ENCODE peak calls at places on chromosomes 3 and 15, in six cellular contexts. U is IMR-90, J is psoas muscle, L is PC-3, P is GM13976, Y is epithelial cell of proximal tubule. D is an unnamed sample.

GRCh38 chr3:194632211-194632982 is 822 bp downstream of the TMEM44 start:
- DNase-seq in L (peak), P (no peak), U (peak), Y (no peak), J (no peak), D (no peak)

GRCh38 chr3:155035553-155035952 is 44.6 kb upstream of the MME start:
- DNase-seq in Y (no peak), J (no peak), L (no peak), U (no peak), P (no peak), D (no peak)

GRCh38 chr3:79490165-79491028 is 277.4 kb downstream of the ROBO1 start:
- DNase-seq in U (peak), Y (no peak), J (peak), P (no peak), L (no peak), D (no peak)

GRCh38 chr3:38711321-38711720 is 61.8 kb upstream of the SCN5A start:
- DNase-seq in P (no peak), J (no peak), Y (no peak), U (peak), L (no peak), D (no peak)

GRCh38 chr3:94004301-94004910 is 24.0 kb downstream of the STX19 start:
- DNase-seq in J (no peak), L (peak), Y (no peak), U (peak), P (peak), D (peak)

GRCh38 chr3:159837725-159838124 is 150.9 kb upstream of the IL12A start:
- DNase-seq in L (no peak), Y (no peak), J (no peak), P (no peak), U (no peak), D (no peak)

GRCh38 chr3:122167630-122168029 is 15.8 kb upstream of the CASR start:
- DNase-seq in Y (no peak), P (no peak), L (no peak), J (no peak), U (no peak), D (no peak)

GRCh38 chr15:60299452-60300047 is 98.2 kb downstream of the ANXA2 start:
- DNase-seq in Y (no peak), P (no peak), L (peak), J (no peak), U (no peak), D (no peak)

GRCh38 chr3:107904536-107905066 is 186.2 kb downstream of the CD47 start:
- DNase-seq in Y (no peak), J (no peak), U (no peak), P (no peak), L (no peak), D (no peak)

GRCh38 chr3:111776844-111777483 is 82.1 kb upstream of the PHLDB2 start:
- DNase-seq in J (no peak), U (no peak), L (no peak), P (no peak), Y (no peak), D (no peak)

GRCh38 chr3:172465281-172465680 is 17.0 kb upstream of the GHSR start:
- DNase-seq in U (no peak), P (no peak), Y (no peak), L (no peak), J (no peak), D (no peak)

GRCh38 chr3:81684739-81685395 is 76.6 kb downstream of the GBE1 start:
- DNase-seq in J (no peak), P (no peak), U (peak), L (peak), Y (peak), D (peak)

GRCh38 chr3:19146685-19147650 is 1.3 kb upstream of the KCNH8 start:
- DNase-seq in J (peak), L (peak), P (peak), Y (no peak), U (peak), D (peak)

GRCh38 chr3:128287161-128287560 is 133.9 kb downstream of the EEFSEC start:
- DNase-seq in J (no peak), L (no peak), P (no peak), U (no peak), Y (no peak), D (no peak)

GRCh38 chr3:194322701-194323174 is 28.4 kb downstream of the CPN2 start:
- DNase-seq in P (no peak), L (peak), U (peak), J (peak), Y (no peak), D (peak)

GRCh38 chr3:42829083-42829627 is 19.9 kb downstream of the ACKR2 start:
- DNase-seq in J (no peak), Y (no peak), L (peak), P (no peak), U (no peak), D (no peak)

GRCh38 chr3:4852780-4853748 is 126.2 kb upstream of the BHLHE40 start:
- DNase-seq in U (no peak), P (no peak), J (no peak), Y (no peak), L (peak), D (no peak)

GRCh38 chr15:91258436-91258779 is 158.4 kb downstream of the SV2B start:
- DNase-seq in U (no peak), P (peak), J (no peak), L (no peak), Y (no peak), D (no peak)

GRCh38 chr15:29896062-29896461 is 73.8 kb upstream of the TJP1 start:
- DNase-seq in J (no peak), L (no peak), U (no peak), P (no peak), Y (no peak), D (no peak)

GRCh38 chr3:57949779-57950618 is 58.2 kb upstream of the FLNB start:
- DNase-seq in L (peak), J (peak), U (no peak), P (no peak), Y (peak), D (no peak)

GRCh38 chr3:119294889-119295769 is 946 bp downstream of the ARHGAP31 start:
- DNase-seq in J (no peak), L (peak), Y (no peak), P (peak), U (peak), D (no peak)

GRCh38 chr3:75042941-75043340 is 428.5 kb upstream of the CNTN3 start:
- DNase-seq in L (no peak), J (no peak), U (no peak), Y (no peak), P (no peak), D (no peak)

GRCh38 chr3:71602256-71602655 is 18.7 kb upstream of the FOXP1 start:
- DNase-seq in U (no peak), J (no peak), L (no peak), P (no peak), Y (peak), D (no peak)

GRCh38 chr15:67980171-67980570 is 73.9 kb upstream of the PIAS1 start:
- DNase-seq in Y (no peak), U (no peak), P (no peak), J (no peak), L (no peak), D (no peak)

GRCh38 chr15:39438795-39439577 is 141.9 kb upstream of the THBS1 start:
- DNase-seq in P (no peak), U (peak), J (no peak), L (peak), Y (no peak), D (no peak)
- TF ChIP-seq CTCF in P (no peak), U (peak), J (no peak), L (peak), Y (peak), D (peak)

DNA sequence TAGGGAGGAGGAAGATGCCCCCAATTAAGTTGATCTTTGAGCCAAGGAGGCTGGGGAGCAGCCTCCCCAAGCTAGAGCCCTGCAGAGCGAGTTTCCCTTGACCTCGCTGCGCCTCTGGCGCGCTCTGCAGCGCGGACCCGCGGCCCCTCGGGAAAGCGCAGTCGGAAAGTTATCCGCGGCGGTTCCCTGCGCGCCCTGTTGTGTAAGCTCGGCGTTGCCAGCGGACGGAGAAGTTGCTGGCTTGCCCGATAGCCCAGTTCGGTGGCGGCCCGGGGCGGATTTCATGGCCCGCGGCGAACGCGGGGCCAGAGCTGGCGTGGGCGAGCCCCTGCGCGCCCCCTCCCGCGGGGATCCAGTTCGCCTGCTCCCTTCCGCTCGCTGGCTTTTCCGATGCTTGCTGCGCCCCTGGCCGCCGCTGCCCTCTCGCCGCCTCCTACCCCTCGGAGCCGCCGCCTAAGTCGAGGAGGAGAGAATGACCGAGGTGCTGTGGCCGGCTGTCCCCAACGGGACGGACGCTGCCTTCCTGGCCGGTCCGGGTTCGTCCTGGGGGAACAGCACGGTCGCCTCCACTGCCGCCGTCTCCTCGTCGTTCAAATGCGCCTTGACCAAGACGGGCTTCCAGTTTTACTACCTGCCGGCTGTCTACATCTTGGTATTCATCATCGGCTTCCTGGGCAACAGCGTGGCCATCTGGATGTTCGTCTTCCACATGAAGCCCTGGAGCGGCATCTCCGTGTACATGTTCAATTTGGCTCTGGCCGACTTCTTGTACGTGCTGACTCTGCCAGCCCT is 576 bp downstream of the P2RY1 start:
- DNase-seq in L (peak), J (peak), U (peak), P (peak), Y (no peak), D (no peak)
- TF ChIP-seq CTCF in L (peak), J (peak), U (no peak), P (peak), Y (peak), D (peak)

GRCh38 chr3:104604326-104605010 is 762.2 kb upstream of the ALCAM start:
- DNase-seq in J (no peak), Y (no peak), U (peak), P (no peak), L (peak), D (no peak)
- TF ChIP-seq CTCF in J (no peak), Y (peak), U (peak), P (no peak), L (peak), D (peak)

GRCh38 chr15:25863067-25863967 is at the start of gene ATP10A:
- DNase-seq in J (peak), L (peak), P (no peak), U (peak), Y (no peak), D (no peak)

GRCh38 chr15:25860885-25861866 is 2.0 kb downstream of the ATP10A start:
- DNase-seq in L (no peak), J (no peak), P (no peak), U (no peak), Y (no peak), D (no peak)

GRCh38 chr15:25863968-25864580 is 947 bp upstream of the ATP10A start:
- DNase-seq in Y (no peak), P (no peak), U (no peak), J (no peak), L (no peak), D (no peak)

GRCh38 chr15:25862469-25863066 is 559 bp downstream of the ATP10A start:
- DNase-seq in J (no peak), U (no peak), Y (no peak), L (peak), P (no peak), D (no peak)

DNA sequence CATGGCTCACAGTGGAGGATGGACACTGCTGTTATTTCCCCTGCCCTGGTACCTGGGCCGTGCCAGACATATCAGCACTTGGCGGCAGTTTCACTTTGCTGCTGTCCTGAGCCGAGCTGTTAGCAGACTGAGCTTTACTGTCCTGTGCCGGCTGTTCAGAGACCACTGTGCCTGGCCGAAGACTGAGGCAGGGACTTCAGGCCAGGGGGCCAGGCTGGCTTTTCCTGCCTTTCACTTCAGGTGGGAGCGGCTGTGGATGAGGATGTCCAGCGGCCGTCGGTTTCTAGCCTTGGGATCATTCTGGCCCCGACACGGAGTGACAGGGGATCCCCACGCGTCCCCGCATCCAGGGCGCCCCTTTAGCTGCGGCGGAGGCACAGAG is 1.0 kb downstream of the ATP10A start:
- DNase-seq in U (peak), P (no peak), J (no peak), L (no peak), Y (no peak), D (no peak)
- TF ChIP-seq CTCF in U (no peak), P (no peak), J (no peak), L (no peak), Y (no peak), D (no peak)

GRCh38 chr3:65130782-65131181 is 443.0 kb upstream of the ADAMTS9 start:
- DNase-seq in J (no peak), P (no peak), U (no peak), Y (no peak), L (no peak), D (no peak)

GRCh38 chr3:65126527-65127440 is 439.0 kb upstream of the ADAMTS9 start:
- DNase-seq in U (peak), P (no peak), Y (peak), J (no peak), L (no peak), D (no peak)

DNA sequence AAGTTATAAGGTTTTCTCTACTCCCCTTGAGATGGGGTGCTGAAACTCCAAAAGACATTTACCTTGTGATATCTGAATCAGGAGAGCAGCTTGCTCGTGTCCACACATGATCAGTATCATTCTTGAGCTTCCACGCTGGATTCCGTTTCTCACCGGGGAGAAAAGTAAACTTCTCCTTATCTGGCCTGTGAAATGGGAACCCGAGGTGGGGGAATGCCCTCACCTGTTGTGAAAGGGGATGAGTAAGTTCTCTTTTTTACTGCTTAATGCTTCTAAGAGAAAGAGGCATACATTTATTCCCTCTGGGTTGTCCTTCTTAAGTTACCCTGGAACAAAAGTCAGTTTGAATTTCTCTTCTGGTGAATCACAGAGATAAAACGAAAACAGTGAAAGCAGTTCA is 440.5 kb upstream of the ADAMTS9 start:
- DNase-seq in J (no peak), L (no peak), Y (no peak), U (no peak), P (no peak), D (no peak)
- TF ChIP-seq CTCF in J (no peak), L (no peak), Y (no peak), U (no peak), P (no peak), D (no peak)